ENCODE peak calls at places on chromosomes 6 and 20, in ten cellular contexts. R, O, F, W, P, Z, H, K, V and U are unnamed samples. For H3K4me1 and H3K27me3, the result is how much of the 10 kb centered on the place peaks cover.

GRCh38 chr6:25359191-25359861 is 80.2 kb downstream of the CARMIL1 start:
- DNase-seq in H (peak), V (no peak), Z (no peak), O (peak), R (no peak), P (no peak), K (peak), F (no peak), W (no peak), U (peak)

GRCh38 chr6:52801188-52801841 is 2.3 kb downstream of the GSTA1 start:
- DNase-seq in Z (no peak), R (no peak), O (no peak), F (no peak), K (no peak), V (no peak), H (no peak), W (peak), P (no peak), U (no peak)

GRCh38 chr6:91965872-91966271 is 1379.0 kb upstream of the MAP3K7 start:
- DNase-seq in P (no peak), K (no peak), W (no peak), O (no peak), H (no peak), V (no peak), F (no peak), Z (no peak), R (no peak), U (no peak)

GRCh38 chr6:128712898-128713297 is 170.0 kb upstream of the LAMA2 start:
- DNase-seq in H (no peak), V (no peak), W (no peak), K (no peak), P (no peak), O (no peak), F (no peak), R (no peak), Z (no peak), U (no peak)

GRCh38 chr20:34571753-34572152 is 13.2 kb downstream of the MAP1LC3A start:
- DNase-seq in P (no peak), R (no peak), K (no peak), Z (no peak), O (no peak), V (no peak), H (peak), W (no peak), F (no peak), U (peak)

GRCh38 chr20:22921595-22922421 is 113.3 kb upstream of the SSTR4 start:
- DNase-seq in P (no peak), R (peak), O (no peak), K (no peak), W (no peak), F (no peak), Z (no peak), H (no peak), V (no peak), U (no peak)

GRCh38 chr6:40674170-40674569 is 87.0 kb upstream of the LRFN2 start:
- DNase-seq in R (no peak), F (no peak), P (no peak), V (no peak), K (no peak), O (no peak), W (no peak), H (no peak), Z (no peak), U (peak)

GRCh38 chr6:105794263-105794662 is 291.9 kb upstream of the PRDM1 start:
- DNase-seq in R (no peak), O (peak), W (peak), P (peak), V (no peak), K (peak), H (peak), Z (no peak), F (no peak), U (peak)

GRCh38 chr6:40719671-40720374 is 132.7 kb upstream of the LRFN2 start:
- DNase-seq in Z (no peak), V (no peak), K (no peak), F (no peak), O (no peak), R (peak), H (peak), P (no peak), W (no peak), U (no peak)

GRCh38 chr6:44245912-44246662 is 814 bp upstream of the HSP90AB1 start:
- DNase-seq in R (peak), F (no peak), V (peak), Z (peak), O (peak), K (peak), P (peak), H (peak), W (peak), U (peak)

GRCh38 chr6:978937-979685 is 286.2 kb upstream of the EXOC2 start:
- DNase-seq in K (no peak), P (no peak), O (no peak), Z (no peak), R (no peak), V (no peak), F (no peak), W (peak), H (no peak), U (no peak)

GRCh38 chr20:41373851-41374567 is 7.4 kb upstream of the EMILIN3 start:
- DNase-seq in W (no peak), F (no peak), R (no peak), V (no peak), O (no peak), K (no peak), P (no peak), H (no peak), Z (no peak), U (no peak)

GRCh38 chr6:35091353-35092083 is 49.6 kb downstream of the TCP11 start:
- DNase-seq in V (no peak), H (no peak), Z (no peak), R (no peak), P (no peak), O (no peak), F (no peak), K (no peak), W (no peak), U (no peak)
- H3K4me1 ChIP-seq in V (under half), H (under half), Z (under half), R (under half), P (under half), O (under half), F (under half), K (under half), W (under half), U (under half)

DNA sequence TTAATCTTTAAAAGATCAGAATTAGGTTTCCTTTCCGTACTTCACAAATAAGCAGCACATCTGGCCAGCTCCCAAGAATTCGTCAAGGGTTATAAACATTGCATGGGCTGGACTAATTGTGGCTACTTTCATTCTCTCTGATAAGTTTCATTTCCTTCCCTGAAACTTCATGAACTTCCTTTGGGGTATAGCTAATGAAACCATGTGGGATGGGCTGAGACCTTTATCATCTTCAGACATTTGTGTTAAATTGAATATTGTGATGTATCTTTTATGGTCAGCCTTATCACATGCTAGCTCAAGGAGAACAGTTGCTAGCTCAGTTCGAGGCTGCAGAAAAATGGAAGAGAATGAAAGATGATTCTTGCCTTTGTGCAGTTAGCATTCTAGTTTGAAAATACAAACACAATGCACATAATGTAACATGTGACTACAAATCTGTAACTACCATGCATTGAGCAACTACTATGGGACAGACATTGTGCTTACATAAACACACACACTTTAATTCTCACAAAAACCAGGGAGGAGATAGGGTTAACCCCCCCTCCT is 1.7 kb upstream of the GMPR start:
- DNase-seq in W (no peak), R (peak), O (no peak), K (no peak), F (no peak), V (no peak), Z (no peak), P (peak), H (no peak), U (no peak)
- H3K4me3 ChIP-seq in W (no peak), R (peak), O (peak), K (no peak), F (no peak), V (no peak), Z (no peak), P (no peak), H (no peak), U (peak)

GRCh38 chr6:84752118-84752850 is 12.1 kb downstream of the TBX18 start:
- DNase-seq in O (no peak), W (no peak), Z (no peak), P (no peak), H (peak), K (no peak), R (no peak), V (no peak), F (no peak), U (no peak)
- H3K27me3 ChIP-seq in O (under half), W (under half), Z (under half), P (under half), H (under half), K (under half), R (under half), V (under half), F (under half), U (under half)

DNA sequence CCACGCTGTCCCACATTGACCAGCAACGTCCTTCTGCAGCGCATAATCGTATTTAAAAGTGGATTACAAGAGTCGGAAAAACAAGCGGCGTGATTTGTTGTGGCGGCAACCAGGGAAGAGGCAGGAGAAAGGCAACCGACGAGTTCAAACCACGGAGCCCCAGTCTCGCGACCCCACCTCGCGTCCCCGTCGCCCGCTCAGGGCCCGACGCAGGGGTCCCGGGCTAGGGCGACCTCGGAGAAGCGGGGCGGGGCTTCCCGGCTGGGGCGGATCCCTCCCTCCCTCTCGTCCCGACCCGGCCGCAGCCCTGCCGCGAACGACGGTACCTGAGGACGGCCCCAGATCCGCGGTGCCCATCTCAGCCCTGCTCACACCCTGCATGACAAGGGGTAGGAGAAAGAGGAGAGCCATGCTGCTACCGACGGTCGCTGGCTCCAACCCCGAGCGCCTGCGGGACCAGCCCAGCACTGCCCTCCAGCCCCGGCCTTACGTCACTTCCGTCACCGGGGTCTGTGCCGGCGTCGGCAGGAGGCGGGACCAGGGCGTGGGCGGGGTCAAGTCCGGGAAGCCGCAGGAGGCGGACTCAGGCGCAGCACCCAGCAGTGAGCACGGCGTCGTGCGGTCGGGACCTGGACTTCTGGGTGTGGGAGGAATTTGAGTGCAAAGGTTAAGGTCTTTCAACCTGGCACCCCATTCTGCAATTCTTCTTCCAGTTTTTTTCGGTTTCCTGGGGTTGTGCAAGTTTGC is at the start of gene IFNGR1:
- DNase-seq in K (peak), H (peak), Z (peak), O (peak), V (peak), R (peak), W (peak), F (peak), P (peak), U (peak)
- H3K4me1 ChIP-seq in K (under half), H (under half), Z (half or more), O (under half), V (under half), R (under half), W (half or more), F (under half), P (under half), U (under half)

GRCh38 chr6:38193486-38194281 is 374.2 kb downstream of the ZFAND3 start:
- DNase-seq in Z (no peak), K (no peak), F (no peak), V (no peak), H (no peak), R (peak), W (no peak), P (no peak), O (no peak), U (no peak)

GRCh38 chr6:38194282-38194572 is 374.7 kb downstream of the ZFAND3 start:
- DNase-seq in W (no peak), Z (no peak), P (no peak), H (no peak), F (no peak), K (no peak), R (no peak), V (no peak), O (no peak), U (no peak)

GRCh38 chr6:38195113-38195635 is 375.6 kb downstream of the ZFAND3 start:
- DNase-seq in F (no peak), P (no peak), R (no peak), K (no peak), V (no peak), O (no peak), W (no peak), Z (no peak), H (no peak), U (no peak)

GRCh38 chr6:38194589-38194988 is 375.1 kb downstream of the ZFAND3 start:
- DNase-seq in K (no peak), P (no peak), R (no peak), H (no peak), O (no peak), F (no peak), Z (no peak), V (no peak), W (no peak), U (no peak)

DNA sequence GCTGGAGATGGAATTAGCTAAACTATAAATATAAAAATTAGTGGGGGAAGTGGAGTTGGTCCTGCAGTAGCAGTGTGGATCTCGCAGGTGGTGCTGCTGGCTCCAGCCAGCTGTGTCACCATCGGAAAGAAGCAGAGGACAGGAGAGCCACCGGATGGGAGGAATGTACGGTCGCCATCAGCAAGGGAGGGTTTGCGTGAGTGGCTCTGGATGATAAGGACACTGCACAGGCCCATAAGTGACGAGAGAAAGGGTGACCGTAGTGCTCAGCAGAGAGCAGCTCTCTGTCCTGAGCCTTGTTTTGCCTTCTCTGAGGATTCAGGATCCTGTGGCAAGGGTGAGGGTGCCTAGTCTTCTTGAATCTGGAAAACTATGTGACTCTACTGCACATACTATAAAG is 378.7 kb downstream of the ZFAND3 start:
- DNase-seq in Z (no peak), P (no peak), H (no peak), W (no peak), R (no peak), K (no peak), F (no peak), V (no peak), O (no peak), U (no peak)
- H3K4me3 ChIP-seq in Z (no peak), P (no peak), H (no peak), W (no peak), R (no peak), K (no peak), F (no peak), V (no peak), O (no peak), U (no peak)

GRCh38 chr20:58833921-58834320 is 16.8 kb downstream of the GNAS-AS1 start:
- DNase-seq in W (no peak), H (no peak), R (no peak), P (no peak), F (no peak), V (no peak), Z (no peak), O (no peak), K (no peak), U (no peak)
- H3K27me3 ChIP-seq in W (half or more), H (under half), R (under half), P (under half), F (under half), V (under half), Z (under half), O (under half), K (under half), U (under half)

GRCh38 chr20:48932375-48932941 is 10.9 kb downstream of the ARFGEF2 start:
- DNase-seq in O (no peak), H (no peak), K (no peak), Z (no peak), F (no peak), V (no peak), W (peak), P (peak), R (no peak), U (no peak)
- H3K4me1 ChIP-seq in O (under half), H (under half), K (under half), Z (under half), F (under half), V (under half), W (half or more), P (under half), R (under half), U (under half)